ENCODE peak calls at places on chromosomes 13 and 19, in five cellular contexts. F, H, X, Y and E are unnamed samples.
A peak's percentile ranks its signal among the peaks of the same experiment; 100 is the strongest.

GRCh38 chr19:12789098-12789903 is 2.0 kb upstream of the JUNB start:
- DNase-seq in Y (no peak), X (no peak), F (no peak), H (peak; percentile 53), E (peak; percentile 90)

GRCh38 chr13:53112522-53112921 is 83.9 kb downstream of the OLFM4 start:
- DNase-seq in Y (no peak), X (no peak), F (no peak), H (no peak), E (no peak)

GRCh38 chr13:100689191-100689590 is 14.6 kb upstream of the TMTC4 start:
- DNase-seq in Y (no peak), H (no peak), F (no peak), X (no peak), E (no peak)

GRCh38 chr13:43698743-43699142 is 88.0 kb downstream of the ENOX1 start:
- DNase-seq in H (no peak), F (no peak), X (no peak), Y (no peak), E (no peak)

GRCh38 chr13:66849706-66850105 is 380.4 kb downstream of the PCDH9 start:
- DNase-seq in H (no peak), F (no peak), X (no peak), Y (no peak), E (no peak)

GRCh38 chr19:2015611-2015950 is at the start of gene BTBD2:
- DNase-seq in Y (no peak), F (peak; percentile 41), H (peak; percentile 85), X (peak; percentile 51), E (peak; percentile 75)

GRCh38 chr13:51906581-51906980 is 44.8 kb downstream of the CCDC70 start:
- DNase-seq in Y (no peak), X (no peak), H (no peak), F (peak; percentile 74), E (no peak)

GRCh38 chr19:4981681-4981958 is 12.7 kb downstream of the KDM4B start:
- DNase-seq in Y (no peak), X (no peak), H (no peak), F (no peak), E (no peak)

GRCh38 chr19:49425178-49425577 is at the start of gene GFY:
- DNase-seq in X (no peak), F (no peak), H (no peak), Y (no peak), E (no peak)

GRCh38 chr13:80131204-80131603 is 209.7 kb downstream of the SPRY2 start:
- DNase-seq in F (peak; percentile 73), Y (no peak), X (peak; percentile 88), H (peak; percentile 68), E (peak; percentile 53)

GRCh38 chr13:24087611-24088235 is 72.8 kb upstream of the SPATA13 start:
- DNase-seq in X (no peak), F (peak; percentile 87), H (no peak), Y (no peak), E (peak; percentile 79)

GRCh38 chr13:52345048-52345447 is 60.9 kb downstream of the THSD1 start:
- DNase-seq in H (no peak), X (no peak), Y (no peak), F (no peak), E (no peak)

GRCh38 chr13:75326173-75327131 is 155.5 kb downstream of the TBC1D4 start:
- DNase-seq in X (no peak), H (no peak), Y (no peak), F (no peak), E (peak; percentile 25)

GRCh38 chr19:34364830-34365462 is at the start of gene GPI:
- DNase-seq in H (peak; percentile 71), X (peak; percentile 81), Y (no peak), F (peak; percentile 69), E (peak; percentile 73)

GRCh38 chr13:103273825-103274224 is 207.6 kb upstream of the SLC10A2 start:
- DNase-seq in Y (no peak), F (no peak), H (no peak), X (no peak), E (no peak)

GRCh38 chr13:50810468-50810867 is 33.0 kb downstream of the DLEU7 start:
- DNase-seq in Y (no peak), F (no peak), H (no peak), X (no peak), E (no peak)

GRCh38 chr19:48635966-48636858 is 967 bp downstream of the DBP start:
- DNase-seq in H (no peak), Y (no peak), F (no peak), X (no peak), E (peak; percentile 48)

GRCh38 chr19:13882419-13882795 is 5.5 kb downstream of the NANOS3 start:
- DNase-seq in H (no peak), Y (no peak), F (no peak), X (no peak), E (no peak)

GRCh38 chr13:62879071-62879470 is 1463.4 kb upstream of the PCDH20 start:
- DNase-seq in H (no peak), Y (no peak), X (no peak), F (no peak), E (no peak)

GRCh38 chr13:108302279-108302678 is 32.8 kb downstream of the TNFSF13B start:
- DNase-seq in F (no peak), X (no peak), H (no peak), Y (no peak), E (no peak)

GRCh38 chr19:33487901-33488817 is 33.4 kb downstream of the PEPD start:
- DNase-seq in H (no peak), F (no peak), X (peak; percentile 35), Y (no peak), E (no peak)

GRCh38 chr19:41993612-41994483 is at the start of gene ATP1A3:
- DNase-seq in H (peak; percentile 68), X (no peak), F (peak; percentile 51), Y (no peak), E (peak; percentile 36)

GRCh38 chr19:16233836-16234551 is 36.3 kb downstream of the AP1M1 start:
- DNase-seq in X (no peak), Y (no peak), H (no peak), F (no peak), E (no peak)

GRCh38 chr13:98239156-98240076 is 62.3 kb upstream of the RNF113B start:
- DNase-seq in Y (no peak), H (no peak), F (no peak), X (no peak), E (no peak)

GRCh38 chr19:34559045-34559444 is 77.5 kb downstream of the WTIP start:
- DNase-seq in X (no peak), F (no peak), H (no peak), Y (no peak), E (no peak)

GRCh38 chr19:47699360-47699917 is 13.8 kb upstream of the EHD2 start:
- DNase-seq in Y (no peak), X (peak; percentile 66), H (peak; percentile 73), F (peak; percentile 59), E (peak; percentile 17)

DNA sequence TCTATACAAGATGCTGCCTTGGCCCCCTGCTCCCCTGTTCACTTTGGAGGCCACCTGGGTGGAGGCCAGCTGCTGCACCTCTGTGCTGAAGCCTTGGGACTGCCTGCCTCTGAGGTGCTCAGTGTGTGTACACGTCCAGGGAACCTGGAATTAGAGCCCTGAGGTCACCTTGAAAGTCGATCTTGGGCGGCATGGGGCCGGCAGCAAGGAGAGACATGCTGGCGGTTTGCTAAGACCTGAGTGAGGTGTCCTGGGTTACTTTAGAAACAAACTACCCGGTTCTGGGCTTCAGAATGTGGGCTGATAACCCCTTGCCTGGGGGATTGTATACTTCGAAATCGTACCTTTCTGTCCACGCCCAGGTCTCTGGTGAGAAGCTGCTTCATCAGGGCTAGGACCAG is 25.5 kb downstream of the TSSK6 start:
- DNase-seq in H (no peak), X (no peak), F (peak; percentile 34), Y (no peak), E (no peak)
- H3K4me1 ChIP-seq in H (peaks cover 20% of the 10 kb centered on the region), X (peaks cover 55% of the 10 kb centered on the region), F (peaks cover 46% of the 10 kb centered on the region), Y (peaks cover 41% of the 10 kb centered on the region), E (peaks cover 9% of the 10 kb centered on the region)

DNA sequence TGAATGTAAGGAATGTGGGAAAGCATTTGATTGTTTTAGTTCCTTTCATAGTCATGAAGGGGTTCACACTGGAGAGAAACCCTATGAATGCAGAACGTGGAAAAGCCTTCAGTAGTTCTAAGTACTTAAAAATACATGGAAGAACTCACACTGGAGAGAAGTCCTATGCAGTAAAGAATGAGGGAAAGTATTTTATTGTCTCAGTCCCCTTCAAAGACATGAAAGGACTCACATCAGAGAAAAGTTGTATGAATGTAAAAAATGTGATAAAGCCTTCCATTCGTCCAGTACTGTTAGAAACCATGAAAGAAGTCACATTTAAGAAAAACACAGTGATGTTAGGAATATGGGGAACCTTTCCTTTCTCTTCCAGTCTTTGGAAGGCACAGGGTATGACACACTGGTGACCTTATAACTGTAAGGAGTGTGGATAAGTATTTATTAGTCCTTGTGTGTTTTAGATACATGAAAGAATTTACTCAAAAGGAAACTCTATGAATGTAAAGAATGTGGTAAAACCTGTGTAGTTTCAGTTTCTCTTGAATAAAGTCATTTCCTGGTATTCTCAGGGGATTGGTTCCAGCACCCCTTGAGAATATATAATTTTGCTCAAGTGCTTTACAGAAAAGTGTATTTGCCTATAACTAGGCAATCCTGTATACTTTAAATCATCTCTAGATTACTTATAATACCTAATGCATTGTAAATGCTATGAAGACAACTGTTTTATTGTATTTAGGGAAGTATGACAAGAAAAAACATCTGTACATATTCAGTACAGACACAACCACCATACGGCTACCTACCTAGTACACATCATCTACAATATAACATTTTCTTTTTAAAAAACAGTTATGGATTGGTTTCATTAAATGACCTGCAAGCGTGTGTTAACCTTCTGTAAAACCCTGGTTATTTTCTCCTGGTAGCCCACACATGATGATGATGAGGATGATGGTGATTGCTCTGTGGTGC is 52.8 kb downstream of the ZNF823 start:
- DNase-seq in H (no peak), F (no peak), Y (no peak), X (no peak), E (no peak)
- H3K9me3 ChIP-seq in H (peaks cover 10% of the 10 kb centered on the region), F (peaks cover 58% of the 10 kb centered on the region), Y (peaks cover 47% of the 10 kb centered on the region), X (peaks cover 36% of the 10 kb centered on the region), E (peaks cover 2% of the 10 kb centered on the region)

GRCh38 chr19:28685802-28686201 is 527.1 kb downstream of the UQCRFS1 start:
- DNase-seq in F (no peak), H (no peak), Y (no peak), X (no peak), E (no peak)

DNA sequence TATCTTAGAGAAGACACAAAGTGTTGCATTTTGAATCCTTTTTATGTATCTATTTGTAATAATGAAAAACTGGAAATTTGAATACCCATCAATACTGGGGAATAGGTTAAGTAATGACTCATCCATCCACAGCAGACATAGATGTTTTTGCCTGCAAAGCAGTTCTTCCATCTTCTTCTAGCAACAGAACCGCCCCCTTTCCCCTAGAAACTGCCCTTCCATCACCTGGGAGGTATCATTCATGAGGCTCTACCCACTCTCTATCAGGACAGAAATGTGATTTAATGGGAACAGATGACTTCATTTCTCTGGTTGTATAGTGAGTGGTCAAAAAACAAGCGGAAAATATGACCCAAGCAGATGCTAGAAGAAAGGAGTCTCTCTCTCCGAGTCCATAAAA is 532.9 kb downstream of the UQCRFS1 start:
- DNase-seq in H (no peak), F (no peak), X (no peak), Y (no peak), E (no peak)
- H3K27ac ChIP-seq in H (no peak overlapping the region), F (no peak overlapping the region), X (no peak overlapping the region), Y (no peak overlapping the region), E (no peak overlapping the region)

GRCh38 chr13:95123726-95124125 is 177.5 kb downstream of the ABCC4 start:
- DNase-seq in Y (no peak), F (no peak), X (no peak), H (peak; percentile 89), E (peak; percentile 15)

GRCh38 chr13:95124959-95125358 is 176.3 kb downstream of the ABCC4 start:
- DNase-seq in H (no peak), X (no peak), Y (no peak), F (no peak), E (no peak)

GRCh38 chr13:95133498-95133897 is 167.8 kb downstream of the ABCC4 start:
- DNase-seq in H (no peak), F (no peak), X (no peak), Y (no peak), E (no peak)

GRCh38 chr13:95128045-95128643 is 173.1 kb downstream of the ABCC4 start:
- DNase-seq in H (peak; percentile 86), Y (peak; percentile 28), F (peak; percentile 52), X (no peak), E (no peak)

GRCh38 chr13:95129004-95129403 is 172.2 kb downstream of the ABCC4 start:
- DNase-seq in H (no peak), Y (no peak), F (no peak), X (no peak), E (no peak)
- H3K4me1 ChIP-seq in H (peaks cover 54% of the 10 kb centered on the region), Y (peaks cover 12% of the 10 kb centered on the region), F (peaks cover 8% of the 10 kb centered on the region), X (no peaks in the 10 kb centered on the region), E (no peaks in the 10 kb centered on the region)